ENCODE peak calls at places on chromosomes 5 and 9, in six cellular contexts. A is PC-3, U is IMR-90, H is bronchial epithelial cell, I is choroid plexus epithelial cell, G is epithelial cell of esophagus. C is an unnamed sample.

GRCh38 chr9:132647355-132647754 is 22.4 kb downstream of the DDX31 start:
- DNase-seq in A (peak; percentile 91), U (peak; percentile 100), H (no peak), I (peak; percentile 97), G (peak; percentile 44), C (no peak)

GRCh38 chr9:136784249-136784996 is 6.7 kb upstream of the TMEM141 start:
- DNase-seq in A (peak; percentile 45), U (no peak), H (no peak), I (no peak), G (peak; percentile 41), C (peak; percentile 24)

GRCh38 chr9:34375901-34376595 is 650 bp downstream of the MYORG start:
- DNase-seq in A (peak; percentile 54), U (no peak), H (peak; percentile 44), I (peak; percentile 12), G (peak; percentile 46), C (peak; percentile 67)

GRCh38 chr5:139647406-139648204 is 544 bp upstream of the CXXC5 start:
- DNase-seq in A (no peak), U (no peak), H (no peak), I (no peak), G (no peak), C (no peak)

GRCh38 chr9:81113408-81114124 is 575.8 kb downstream of the TLE1 start:
- DNase-seq in A (no peak), U (no peak), H (no peak), I (no peak), G (no peak), C (no peak)

GRCh38 chr5:82847564-82847963 is 229.6 kb downstream of the TMEM167A start:
- DNase-seq in A (no peak), U (no peak), H (no peak), I (peak; percentile 9), G (peak; percentile 32), C (no peak)

GRCh38 chr5:79430196-79430595 is 83.7 kb downstream of the HOMER1 start:
- DNase-seq in A (no peak), U (no peak), H (no peak), I (no peak), G (no peak), C (no peak)

GRCh38 chr5:40390286-40391253 is 289.1 kb upstream of the PTGER4 start:
- DNase-seq in A (no peak), U (no peak), H (no peak), I (no peak), G (no peak), C (no peak)

GRCh38 chr5:143341807-143342570 is 61.5 kb downstream of the NR3C1 start:
- DNase-seq in A (peak; percentile 53), U (peak; percentile 84), H (peak; percentile 84), I (peak; percentile 65), G (peak; percentile 76), C (no peak)

GRCh38 chr5:139768802-139769465 is 26.7 kb upstream of the PSD2 start:
- DNase-seq in A (no peak), U (no peak), H (no peak), I (no peak), G (no peak), C (no peak)

GRCh38 chr5:9156282-9156681 is 389.6 kb downstream of the SEMA5A start:
- DNase-seq in A (peak; percentile 86), U (peak; percentile 83), H (peak; percentile 64), I (peak; percentile 79), G (peak; percentile 75), C (peak; percentile 30)

GRCh38 chr5:115857621-115858349 is 16.1 kb downstream of the AP3S1 start:
- DNase-seq in A (peak; percentile 81), U (peak; percentile 35), H (peak; percentile 37), I (peak; percentile 90), G (peak; percentile 33), C (no peak)

GRCh38 chr9:114738581-114739316 is 56.8 kb upstream of the TEX48 start:
- DNase-seq in A (peak; percentile 80), U (peak; percentile 89), H (peak; percentile 82), I (peak; percentile 93), G (peak; percentile 88), C (peak; percentile 69)

GRCh38 chr5:18397393-18397792 is 763.1 kb downstream of the TAF11L14 start:
- DNase-seq in A (no peak), U (no peak), H (no peak), I (no peak), G (no peak), C (no peak)

GRCh38 chr9:89879276-89879675 is 274.5 kb downstream of the GADD45G start:
- DNase-seq in A (no peak), U (no peak), H (no peak), I (no peak), G (no peak), C (no peak)

GRCh38 chr9:100070071-100070470 is 28.7 kb downstream of the ERP44 start:
- DNase-seq in A (peak; percentile 33), U (no peak), H (peak; percentile 84), I (no peak), G (peak; percentile 69), C (no peak)

GRCh38 chr5:539469-540214 is 15.4 kb upstream of the SLC9A3 start:
- DNase-seq in A (no peak), U (no peak), H (no peak), I (no peak), G (no peak), C (no peak)

GRCh38 chr9:69637801-69638200 is 34.4 kb downstream of the APBA1 start:
- DNase-seq in A (peak; percentile 26), U (peak; percentile 72), H (peak; percentile 85), I (peak; percentile 41), G (peak; percentile 83), C (no peak)

GRCh38 chr9:131736440-131736839 is 3.4 kb downstream of the RAPGEF1 start:
- DNase-seq in A (no peak), U (no peak), H (no peak), I (no peak), G (no peak), C (no peak)

GRCh38 chr5:95076395-95077165 is 208.3 kb downstream of the MCTP1 start:
- DNase-seq in A (no peak), U (no peak), H (no peak), I (no peak), G (no peak), C (no peak)

GRCh38 chr5:142040285-142040684 is 27.5 kb upstream of the GNPDA1 start:
- DNase-seq in A (no peak), U (no peak), H (no peak), I (no peak), G (no peak), C (no peak)

GRCh38 chr5:159311063-159311462 is 19.2 kb downstream of the IL12B start:
- DNase-seq in A (no peak), U (no peak), H (no peak), I (no peak), G (no peak), C (no peak)

GRCh38 chr5:39624268-39624886 is 199.6 kb upstream of the DAB2 start:
- DNase-seq in A (peak; percentile 97), U (peak; percentile 8), H (peak; percentile 89), I (peak; percentile 67), G (peak; percentile 93), C (peak; percentile 82)

GRCh38 chr9:131980267-131980916 is 99.3 kb downstream of the MED27 start:
- DNase-seq in A (no peak), U (no peak), H (no peak), I (peak; percentile 38), G (no peak), C (no peak)

GRCh38 chr9:113349434-113350337 is at the start of gene BSPRY:
- DNase-seq in A (peak; percentile 60), U (no peak), H (no peak), I (no peak), G (peak; percentile 33), C (peak; percentile 57)

GRCh38 chr9:92807757-92808725 is 43.4 kb upstream of the BICD2 start:
- DNase-seq in A (no peak), U (no peak), H (no peak), I (no peak), G (no peak), C (no peak)

GRCh38 chr9:124392855-124393460 is 22.3 kb downstream of the PSMB7 start:
- DNase-seq in A (peak; percentile 95), U (peak; percentile 95), H (peak; percentile 97), I (peak; percentile 63), G (peak; percentile 97), C (peak; percentile 44)
- TF ChIP-seq CTCF in A (peak; percentile 70), U (peak; percentile 68), H (peak; percentile 56), I (peak; percentile 78), G (peak; percentile 62), C (no peak)

DNA sequence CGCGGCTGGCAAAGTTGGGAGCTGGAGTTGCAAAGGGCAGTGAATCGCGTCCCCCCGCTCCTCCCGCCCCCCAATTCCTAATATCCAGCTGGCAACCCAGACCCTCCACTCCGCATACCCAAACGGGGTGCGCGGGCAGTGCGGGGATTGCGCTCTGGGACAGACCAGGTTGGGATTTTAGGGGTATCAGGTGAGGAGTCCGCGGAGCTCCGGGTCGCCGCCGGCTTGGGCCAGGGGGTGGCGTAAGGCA is 553 bp downstream of the IQGAP2 start:
- DNase-seq in A (no peak), U (no peak), H (no peak), I (peak; percentile 12), G (no peak), C (no peak)
- TF ChIP-seq CTCF in A (no peak), U (no peak), H (no peak), I (peak; percentile 19), G (no peak), C (peak; percentile 32)

DNA sequence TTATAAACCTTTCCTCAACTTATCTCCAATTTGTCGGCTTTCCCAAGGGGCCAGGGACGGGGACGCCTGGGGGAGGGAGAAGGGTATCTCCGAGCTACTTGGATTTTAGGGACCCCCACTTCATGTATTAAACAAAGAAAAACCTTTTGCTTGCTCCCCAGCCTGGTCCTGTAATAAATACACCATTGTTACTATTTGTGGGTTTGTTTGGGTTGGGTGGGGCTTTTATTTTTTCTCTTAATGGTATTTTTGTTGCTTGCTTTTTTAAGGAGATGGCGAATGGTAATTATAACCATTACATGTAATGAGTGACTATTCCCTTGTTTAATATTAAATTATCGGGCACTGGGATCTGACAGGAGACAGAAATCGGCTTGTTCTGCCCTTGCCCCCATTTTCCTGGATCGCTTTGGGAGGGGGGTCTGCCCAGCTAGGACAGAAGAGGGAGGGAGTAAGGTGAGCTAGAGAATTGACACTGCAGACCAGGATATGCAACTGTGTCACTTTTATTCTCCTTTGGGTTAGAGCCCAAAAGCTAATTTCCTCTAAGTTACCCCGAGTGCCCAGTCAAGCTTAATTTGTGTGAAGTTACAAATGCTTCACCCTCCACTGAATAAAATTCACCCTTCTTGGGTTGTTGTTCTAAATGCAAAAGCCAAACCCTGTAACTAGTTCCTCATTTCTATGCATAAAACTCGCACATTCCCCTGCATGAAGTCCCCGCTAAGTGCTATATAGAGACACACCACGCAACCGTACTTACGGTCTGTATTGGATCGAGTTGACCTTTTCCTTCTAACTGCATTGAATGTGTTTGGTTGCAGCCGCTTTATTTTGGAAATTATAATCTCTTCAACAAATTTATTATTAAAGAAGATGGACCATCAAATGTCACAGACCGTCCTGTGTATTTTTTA is 1.6 kb upstream of the ZNF608 start:
- DNase-seq in A (peak; percentile 21), U (peak; percentile 44), H (peak; percentile 14), I (peak; percentile 51), G (peak; percentile 31), C (no peak)
- TF ChIP-seq CTCF in A (no peak), U (no peak), H (no peak), I (no peak), G (no peak), C (no peak)

GRCh38 chr9:129383415-129384088 is 205.5 kb upstream of the IER5L start:
- DNase-seq in A (peak; percentile 59), U (peak; percentile 56), H (peak; percentile 66), I (peak; percentile 81), G (peak; percentile 90), C (peak; percentile 63)
- TF ChIP-seq CTCF in A (no peak), U (peak; percentile 21), H (peak; percentile 21), I (peak; percentile 30), G (peak; percentile 11), C (no peak)

C was measured in Calu3.